ENCODE peak calls at places on chromosomes 4 and X, in five cellular contexts. M is NCI-H1930; V is activated CD8-positive, alpha-beta memory T cell treated with anti-CD3 and anti-CD28 coated beads for 48 hours; J is tibial nerve; A is NCI-H2171 treated with DMSO at 0.1 percent for 48 hours. P is an unnamed sample.

GRCh38 chr4:123304151-123305021 is 92.2 kb upstream of the SPRY1 start:
- DNase-seq in M (peak), V (no peak), J (no peak), A (peak), P (no peak)

GRCh38 chr4:122992111-122992510 is 69.7 kb upstream of the NUDT6 start:
- DNase-seq in M (no peak), V (no peak), J (no peak), A (no peak), P (no peak)

GRCh38 chr4:26958925-26959653 is 98.4 kb downstream of the STIM2 start:
- DNase-seq in M (no peak), V (no peak), J (no peak), A (no peak), P (no peak)

GRCh38 chr4:154465085-154465484 is 26.5 kb downstream of the DCHS2 start:
- DNase-seq in M (no peak), V (no peak), J (no peak), A (no peak), P (no peak)

GRCh38 chrX:103584606-103585005 is 709 bp upstream of the TCEAL4 start:
- DNase-seq in M (peak), V (no peak), J (no peak), A (no peak), P (no peak)

GRCh38 chr4:2761035-2761923 is 5.1 kb upstream of the TNIP2 start:
- DNase-seq in M (no peak), V (no peak), J (no peak), A (no peak), P (no peak)

GRCh38 chrX:132023896-132024386 is 839 bp downstream of the STK26 start:
- DNase-seq in M (no peak), V (peak), J (no peak), A (no peak), P (no peak)

GRCh38 chr4:47462799-47463234 is 685 bp downstream of the COMMD8 start:
- DNase-seq in M (no peak), V (no peak), J (no peak), A (no peak), P (no peak)

GRCh38 chr4:1611501-1611870 is 72.6 kb downstream of the FAM53A start:
- DNase-seq in M (no peak), V (no peak), J (no peak), A (no peak), P (no peak)

GRCh38 chr4:181291615-181292014 is 951.6 kb upstream of the TENM3 start:
- DNase-seq in M (no peak), V (no peak), J (no peak), A (no peak), P (no peak)

GRCh38 chr4:57100979-57101629 is 9.1 kb downstream of the IGFBP7 start:
- DNase-seq in M (no peak), V (no peak), J (no peak), A (no peak), P (no peak)